ENCODE peak calls at places on chromosome 20, in eight cellular contexts. Y is mammary epithelial cell; S is small intestine; V is Peyer's patch; Z is ovary; U is CD4-positive, CD25-positive, alpha-beta regulatory T cell; P is pancreas; L is hepatocyte. F is an unnamed sample.
A peak's percentile ranks its signal among the peaks of the same experiment; 100 is the strongest.

GRCh38 chr20:47055699-47056369 is 161.2 kb downstream of the EYA2 start:
- DNase-seq in Y (no peak), S (no peak), V (no peak), Z (no peak), U (no peak), P (no peak), L (peak; percentile 14), F (no peak)

GRCh38 chr20:36917943-36918342 is 33.6 kb downstream of the SAMHD1 start:
- DNase-seq in Y (no peak), S (no peak), V (peak; percentile 42), Z (no peak), U (no peak), P (no peak), L (no peak), F (no peak)

GRCh38 chr20:13517801-13518200 is 120.9 kb downstream of the TASP1 start:
- DNase-seq in Y (no peak), S (no peak), V (no peak), Z (no peak), U (no peak), P (no peak), L (no peak), F (no peak)

GRCh38 chr20:38725959-38726848 is 1.9 kb downstream of the SLC32A1 start:
- DNase-seq in Y (no peak), S (no peak), V (peak; percentile 64), Z (no peak), U (no peak), P (peak; percentile 22), L (peak; percentile 48), F (peak; percentile 29)

GRCh38 chr20:59832406-59833156 is 100.9 kb downstream of the SYCP2 start:
- DNase-seq in Y (no peak), S (no peak), V (no peak), Z (no peak), U (no peak), P (no peak), L (peak; percentile 2), F (no peak)

GRCh38 chr20:37956099-37956498 is 53.2 kb downstream of the VSTM2L start:
- DNase-seq in Y (no peak), S (no peak), V (no peak), Z (no peak), U (no peak), P (no peak), L (no peak), F (no peak)

GRCh38 chr20:31758521-31758920 is 19.4 kb downstream of the TPX2 start:
- DNase-seq in Y (no peak), S (no peak), V (no peak), Z (no peak), U (no peak), P (no peak), L (no peak), F (no peak)

GRCh38 chr20:18431206-18431605 is 35.6 kb downstream of the DZANK1 start:
- DNase-seq in Y (no peak), S (peak; percentile 51), V (no peak), Z (no peak), U (no peak), P (no peak), L (peak; percentile 42), F (no peak)

GRCh38 chr20:34834459-34834893 is 9.0 kb upstream of the NCOA6 start:
- DNase-seq in Y (peak; percentile 16), S (peak; percentile 37), V (no peak), Z (no peak), U (no peak), P (no peak), L (peak; percentile 29), F (no peak)

GRCh38 chr20:46057856-46058655 is 29.0 kb downstream of the SLC12A5 start:
- DNase-seq in Y (no peak), S (no peak), V (peak; percentile 54), Z (peak; percentile 41), U (no peak), P (no peak), L (peak; percentile 68), F (no peak)

GRCh38 chr20:57654998-57655811 is 35.0 kb upstream of the ZBP1 start:
- DNase-seq in Y (no peak), S (no peak), V (peak; percentile 43), Z (no peak), U (no peak), P (no peak), L (no peak), F (peak; percentile 43)

GRCh38 chr20:19934792-19935491 is 82.2 kb upstream of the NAA20 start:
- DNase-seq in Y (peak; percentile 88), S (peak; percentile 96), V (peak; percentile 77), Z (peak; percentile 34), U (no peak), P (peak; percentile 25), L (peak; percentile 22), F (no peak)

GRCh38 chr20:50510706-50511401 is 671 bp downstream of the PTPN1 start:
- DNase-seq in Y (peak; percentile 27), S (peak; percentile 33), V (peak; percentile 67), Z (peak; percentile 43), U (no peak), P (no peak), L (peak; percentile 32), F (no peak)

GRCh38 chr20:51345601-51346101 is 196.9 kb downstream of the NFATC2 start:
- DNase-seq in Y (peak; percentile 83), S (no peak), V (no peak), Z (no peak), U (no peak), P (no peak), L (no peak), F (no peak)

GRCh38 chr20:45867811-45868176 is 10.4 kb downstream of the ZSWIM3 start:
- DNase-seq in Y (peak; percentile 60), S (peak; percentile 23), V (no peak), Z (no peak), U (no peak), P (no peak), L (no peak), F (no peak)

GRCh38 chr20:58111340-58112016 is 117.0 kb downstream of the ANKRD60 start:
- DNase-seq in Y (no peak), S (no peak), V (no peak), Z (no peak), U (no peak), P (no peak), L (no peak), F (no peak)

GRCh38 chr20:60035486-60035885 is 77.3 kb downstream of the CDH26 start:
- DNase-seq in Y (no peak), S (no peak), V (no peak), Z (no peak), U (no peak), P (no peak), L (no peak), F (no peak)

GRCh38 chr20:16260911-16261310 is 312.3 kb downstream of the KIF16B start:
- DNase-seq in Y (no peak), S (no peak), V (no peak), Z (no peak), U (no peak), P (no peak), L (no peak), F (no peak)

GRCh38 chr20:46746972-46747371 is 37.5 kb downstream of the SLC2A10 start:
- DNase-seq in Y (peak; percentile 53), S (no peak), V (no peak), Z (no peak), U (no peak), P (no peak), L (peak; percentile 50), F (no peak)

GRCh38 chr20:52727740-52728456 is 244.3 kb upstream of the TSHZ2 start:
- DNase-seq in Y (no peak), S (no peak), V (no peak), Z (no peak), U (no peak), P (no peak), L (no peak), F (no peak)

GRCh38 chr20:17854307-17854903 is 114.2 kb downstream of the SNX5 start:
- DNase-seq in Y (peak; percentile 27), S (peak; percentile 76), V (peak; percentile 79), Z (peak; percentile 55), U (no peak), P (peak; percentile 60), L (peak; percentile 58), F (no peak)

GRCh38 chr20:20173269-20173668 is 120.9 kb downstream of the CFAP61 start:
- DNase-seq in Y (no peak), S (no peak), V (no peak), Z (no peak), U (no peak), P (no peak), L (no peak), F (no peak)

GRCh38 chr20:36916199-36916598 is 35.3 kb downstream of the SAMHD1 start:
- DNase-seq in Y (no peak), S (no peak), V (no peak), Z (no peak), U (no peak), P (no peak), L (no peak), F (no peak)

GRCh38 chr20:25058797-25059486 is 1.0 kb upstream of the ACSS1 start:
- DNase-seq in Y (no peak), S (no peak), V (peak; percentile 60), Z (no peak), U (no peak), P (no peak), L (peak; percentile 60), F (no peak)
- H3K27ac ChIP-seq in Y (no peak overlapping the region), S (peak overlapping the region; percentile 95), V (peak overlapping the region; percentile 98), Z (peak overlapping the region; percentile 74), U (peak overlapping the region; percentile 90), P (peak overlapping the region; percentile 91), L (peak overlapping the region; percentile 94), F (peak overlapping the region; percentile 71)

GRCh38 chr20:4246428-4246827 is 231.1 kb upstream of the RNF24 start:
- DNase-seq in Y (no peak), S (no peak), V (no peak), Z (no peak), U (no peak), P (no peak), L (no peak), F (no peak)
- H3K27ac ChIP-seq in Y (no peak overlapping the region), S (no peak overlapping the region), V (no peak overlapping the region), Z (no peak overlapping the region), U (no peak overlapping the region), P (no peak overlapping the region), L (no peak overlapping the region), F (no peak overlapping the region)

GRCh38 chr20:44692932-44693476 is 22.2 kb upstream of the CCN5 start:
- DNase-seq in Y (peak; percentile 92), S (peak; percentile 15), V (peak; percentile 65), Z (peak; percentile 92), U (no peak), P (peak; percentile 19), L (peak; percentile 86), F (no peak)
- H3K27ac ChIP-seq in Y (peak overlapping the region; percentile 16), S (no peak overlapping the region), V (peak overlapping the region; percentile 40), Z (peak overlapping the region; percentile 52), U (no peak overlapping the region), P (no peak overlapping the region), L (peak overlapping the region; percentile 80), F (no peak overlapping the region)

DNA sequence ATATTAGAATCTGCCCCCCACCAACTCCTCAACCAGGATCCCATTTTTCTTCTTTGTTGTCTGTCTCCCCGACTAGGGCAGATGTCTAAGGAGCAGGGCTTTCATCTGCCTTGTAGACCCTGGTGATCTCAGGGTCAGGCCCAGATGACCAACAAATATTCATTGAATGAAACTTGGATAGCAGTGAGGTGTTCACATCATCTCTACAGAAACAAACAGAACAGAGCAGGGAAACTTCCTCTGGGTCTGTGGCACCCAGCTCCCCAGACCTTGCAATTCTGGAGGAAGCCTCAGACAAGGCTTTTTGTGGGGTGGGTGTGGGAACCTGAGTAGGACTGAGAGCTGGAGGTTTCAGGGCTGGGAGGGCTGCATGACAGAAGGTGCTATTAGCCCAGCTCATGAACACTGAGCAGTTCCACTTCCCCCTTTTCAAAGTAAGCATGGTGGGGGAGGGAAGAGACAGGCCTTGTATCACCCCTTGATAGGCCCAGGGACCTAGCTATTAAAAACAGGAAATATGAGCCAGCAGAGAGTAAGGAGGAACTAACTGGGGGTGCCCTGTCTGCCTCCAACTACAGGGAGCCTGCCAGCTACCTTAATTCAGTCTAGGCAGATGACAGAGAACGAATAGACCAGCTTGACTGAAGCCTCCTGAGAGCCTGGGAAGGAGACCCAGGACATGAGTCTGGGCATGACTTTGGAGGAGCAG is 37.3 kb upstream of the TOP1 start:
- DNase-seq in Y (no peak), S (no peak), V (peak; percentile 86), Z (no peak), U (no peak), P (no peak), L (no peak), F (peak; percentile 25)
- H3K27ac ChIP-seq in Y (no peak overlapping the region), S (no peak overlapping the region), V (peak overlapping the region; percentile 19), Z (no peak overlapping the region), U (peak overlapping the region; percentile 23), P (no peak overlapping the region), L (no peak overlapping the region), F (no peak overlapping the region)